ENCODE peak calls at places on chromosomes 13 and 19, in six cellular contexts. S is CD4-positive, alpha-beta T cell; X is iris pigment epithelial cell; M is NCI-H524; H is stimulated activated CD8-positive, alpha-beta memory T cell treated with anti-CD3 and anti-CD28 coated beads, Interleukin-2, amount 100 ng/mL, for 1 hour; Y is omental fat pad. F is an unnamed sample.

GRCh38 chr19:13163609-13164364 is 13.6 kb downstream of the IER2 start:
- DNase-seq in S (peak), X (peak), M (peak), H (no peak), Y (no peak), F (peak)

GRCh38 chr19:16660763-16661479 is at the start of gene TMEM38A:
- DNase-seq in S (peak), X (no peak), M (peak), H (peak), Y (no peak), F (peak)

GRCh38 chr13:40639226-40639681 is 27.2 kb downstream of the FOXO1 start:
- DNase-seq in S (no peak), X (peak), M (no peak), H (no peak), Y (no peak), F (no peak)

GRCh38 chr13:27704681-27705080 is 83.0 kb downstream of the POLR1D start:
- DNase-seq in S (no peak), X (peak), M (no peak), H (no peak), Y (no peak), F (no peak)

GRCh38 chr13:75442736-75443234 is 39.2 kb downstream of the TBC1D4 start:
- DNase-seq in S (no peak), X (no peak), M (no peak), H (no peak), Y (no peak), F (no peak)

GRCh38 chr13:29564828-29565227 is 30.7 kb downstream of the SLC7A1 start:
- DNase-seq in S (no peak), X (no peak), M (no peak), H (no peak), Y (no peak), F (no peak)

GRCh38 chr13:52713894-52714293 is 25.7 kb downstream of the CNMD start:
- DNase-seq in S (no peak), X (no peak), M (no peak), H (no peak), Y (no peak), F (no peak)

GRCh38 chr19:33904681-33905080 is 108.0 kb downstream of the KCTD15 start:
- DNase-seq in S (no peak), X (peak), M (no peak), H (no peak), Y (no peak), F (peak)

GRCh38 chr19:35309481-35310279 is 17.7 kb downstream of the MAG start:
- DNase-seq in S (no peak), X (peak), M (no peak), H (no peak), Y (no peak), F (no peak)

GRCh38 chr19:10835754-10836477 is at the start of gene TMED1:
- DNase-seq in S (peak), X (peak), M (peak), H (peak), Y (peak), F (peak)

GRCh38 chr13:64505511-64505910 is 2724.6 kb downstream of the PCDH9 start:
- DNase-seq in S (no peak), X (peak), M (peak), H (no peak), Y (no peak), F (no peak)

GRCh38 chr19:3544742-3545668 is 6.0 kb downstream of the TEKTIP1 start:
- DNase-seq in S (peak), X (peak), M (peak), H (peak), Y (peak), F (peak)

GRCh38 chr13:49140910-49141611 is 79.1 kb upstream of the MLNR start:
- DNase-seq in S (no peak), X (no peak), M (no peak), H (no peak), Y (no peak), F (no peak)

F was measured in neural progenitor cell.